ENCODE peak calls at places on chromosome 21, in four cellular contexts. One of them, this sample, is unnamed.
A peak's percentile ranks its signal among the peaks of the same experiment; 100 is the strongest.

GRCh38 chr21:35204850-35205564 is 155.9 kb upstream of the RUNX1 start:
- DNase-seq in A549: no peak
- DNase-seq in H1: no peak
- DNase-seq in HepG2: no peak
- DNase-seq in this sample: peak; percentile 96

GRCh38 chr21:33403786-33404571 is 766 bp downstream of the IFNGR2 start:
- DNase-seq in A549: no peak
- DNase-seq in H1: peak; percentile 77
- DNase-seq in HepG2: peak; percentile 26
- DNase-seq in this sample: peak; percentile 44

GRCh38 chr21:15549671-15550070 is 180.1 kb upstream of the USP25 start:
- DNase-seq in A549: no peak
- DNase-seq in H1: no peak
- DNase-seq in HepG2: peak; percentile 1
- DNase-seq in this sample: no peak

GRCh38 chr21:16837319-16837718 is 675.5 kb upstream of the CXADR start:
- DNase-seq in A549: no peak
- DNase-seq in H1: no peak
- DNase-seq in HepG2: no peak
- DNase-seq in this sample: no peak

GRCh38 chr21:38982096-38982495 is 176.4 kb downstream of the ETS2 start:
- DNase-seq in A549: no peak
- DNase-seq in H1: no peak
- DNase-seq in HepG2: peak; percentile 56
- DNase-seq in this sample: no peak

GRCh38 chr21:39060485-39061099 is 122.7 kb downstream of the PSMG1 start:
- DNase-seq in A549: no peak
- DNase-seq in H1: no peak
- DNase-seq in HepG2: no peak
- DNase-seq in this sample: no peak

GRCh38 chr21:29144736-29145353 is 14.4 kb downstream of the MAP3K7CL start:
- DNase-seq in A549: no peak
- DNase-seq in H1: no peak
- DNase-seq in HepG2: no peak
- DNase-seq in this sample: no peak

GRCh38 chr21:29148535-29148934 is 18.1 kb downstream of the MAP3K7CL start:
- DNase-seq in A549: no peak
- DNase-seq in H1: no peak
- DNase-seq in HepG2: no peak
- DNase-seq in this sample: no peak

GRCh38 chr21:36171741-36172331 is 15.2 kb downstream of the DOP1B start:
- DNase-seq in A549: no peak
- DNase-seq in H1: no peak
- DNase-seq in HepG2: no peak
- DNase-seq in this sample: no peak

GRCh38 chr21:39073063-39073462 is 110.2 kb downstream of the PSMG1 start:
- DNase-seq in A549: no peak
- DNase-seq in H1: no peak
- DNase-seq in HepG2: no peak
- DNase-seq in this sample: no peak

GRCh38 chr21:29077651-29078090 is 4.2 kb upstream of the CCT8 start:
- DNase-seq in A549: peak; percentile 28
- DNase-seq in H1: no peak
- DNase-seq in HepG2: no peak
- DNase-seq in this sample: peak; percentile 66

GRCh38 chr21:34215911-34216310 is 142.5 kb downstream of the MRPS6 start:
- DNase-seq in A549: no peak
- DNase-seq in H1: no peak
- DNase-seq in HepG2: no peak
- DNase-seq in this sample: no peak

GRCh38 chr21:34372321-34372720 is 3.0 kb upstream of the SMIM11 start:
- DNase-seq in A549: no peak
- DNase-seq in H1: peak; percentile 27
- DNase-seq in HepG2: peak; percentile 57
- DNase-seq in this sample: no peak

GRCh38 chr21:42038393-42038792 is 28.2 kb upstream of the ZBTB21 start:
- DNase-seq in A549: no peak
- DNase-seq in H1: no peak
- DNase-seq in HepG2: no peak
- DNase-seq in this sample: no peak
- H3K27ac ChIP-seq in A549: no peak overlapping the region
- H3K27ac ChIP-seq in H1: no peak overlapping the region
- H3K27ac ChIP-seq in HepG2: peak overlapping the region; percentile 1
- H3K27ac ChIP-seq in this sample: no peak overlapping the region

GRCh38 chr21:44431300-44431699 is 24.0 kb upstream of the LRRC3 start:
- DNase-seq in A549: no peak
- DNase-seq in H1: no peak
- DNase-seq in HepG2: no peak
- DNase-seq in this sample: no peak
- TF ChIP-seq JUN in A549: no peak
- TF ChIP-seq JUN in H1: no peak
- TF ChIP-seq JUN in HepG2: no peak
- TF ChIP-seq JUN in this sample: no peak

GRCh38 chr21:32360401-32360981 is 32.3 kb downstream of the URB1 start:
- DNase-seq in A549: no peak
- DNase-seq in H1: no peak
- DNase-seq in HepG2: no peak
- DNase-seq in this sample: peak; percentile 85
- H3K27ac ChIP-seq in A549: no peak overlapping the region
- H3K27ac ChIP-seq in H1: no peak overlapping the region
- H3K27ac ChIP-seq in HepG2: no peak overlapping the region
- H3K27ac ChIP-seq in this sample: peak overlapping the region; percentile 50

DNA sequence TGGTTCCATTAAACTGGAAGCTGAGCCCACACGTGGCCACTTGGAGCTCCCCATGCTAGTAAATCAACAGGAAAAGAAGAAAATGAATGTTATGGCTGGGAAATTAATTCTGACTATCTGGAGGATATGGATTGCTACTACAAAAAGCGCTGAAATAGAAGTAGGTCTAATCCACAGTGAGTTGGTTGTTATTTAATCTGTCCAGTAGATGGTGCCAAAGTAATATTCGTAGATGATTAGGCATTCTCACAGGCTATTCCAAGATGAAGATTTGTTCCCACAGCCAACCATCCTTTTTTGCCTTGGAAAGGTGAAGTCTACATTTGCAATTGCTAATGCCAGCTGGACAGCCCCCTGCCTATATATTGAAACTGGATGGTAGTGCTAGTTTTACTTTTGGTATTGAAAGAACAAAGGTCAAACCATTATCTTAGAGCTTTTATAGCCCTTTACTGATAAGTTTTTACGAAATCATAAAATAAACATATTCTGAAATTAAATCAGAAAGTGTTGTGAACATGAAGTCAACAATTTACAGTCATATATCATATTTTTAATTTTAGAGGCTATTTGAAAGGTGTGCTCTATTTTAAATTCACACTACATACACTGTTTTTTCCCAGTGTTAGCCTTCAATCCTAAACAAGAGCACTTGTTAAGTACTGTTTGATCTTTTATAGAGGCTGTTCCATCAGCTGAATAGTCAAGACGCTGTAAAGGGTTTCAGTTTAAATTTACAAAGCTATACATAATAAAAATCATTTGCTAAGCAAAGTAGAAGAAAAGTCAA is 43.9 kb downstream of the RBM11 start:
- DNase-seq in A549: peak; percentile 3
- DNase-seq in H1: no peak
- DNase-seq in HepG2: peak; percentile 39
- DNase-seq in this sample: peak; percentile 56
- TF ChIP-seq JUN in A549: no peak
- TF ChIP-seq JUN in H1: no peak
- TF ChIP-seq JUN in HepG2: no peak
- TF ChIP-seq JUN in this sample: no peak

GRCh38 chr21:25929859-25930520 is 195.2 kb downstream of the GABPA start:
- DNase-seq in A549: no peak
- DNase-seq in H1: no peak
- DNase-seq in HepG2: no peak
- DNase-seq in this sample: no peak
- H3K27ac ChIP-seq in A549: no peak overlapping the region
- H3K27ac ChIP-seq in H1: no peak overlapping the region
- H3K27ac ChIP-seq in HepG2: no peak overlapping the region
- H3K27ac ChIP-seq in this sample: peak overlapping the region; percentile 61

This sample was measured in endothelial cell of umbilical vein.